ENCODE peak calls at places on chromosomes 2 and 18, in nine cellular contexts. One of them, this sample, is unnamed.

GRCh38 chr2:64606495-64607363 is 47.0 kb downstream of the SERTAD2 start:
- DNase-seq in central memory CD8-positive, alpha-beta T cell: peak
- DNase-seq in PC-9: peak
- DNase-seq in lung: peak
- DNase-seq in frontal cortex: no peak
- DNase-seq in brain microvascular endothelial cell: no peak
- DNase-seq in Ammon's horn: peak
- DNase-seq in fibroblast of pulmonary artery: peak
- DNase-seq in body of pancreas: peak
- DNase-seq in this sample: no peak

GRCh38 chr2:17445744-17446143 is 72.5 kb downstream of the RAD51AP2 start:
- DNase-seq in body of pancreas: no peak
- DNase-seq in Ammon's horn: no peak
- DNase-seq in frontal cortex: no peak
- DNase-seq in brain microvascular endothelial cell: no peak
- DNase-seq in fibroblast of pulmonary artery: no peak
- DNase-seq in PC-9: no peak
- DNase-seq in lung: no peak
- DNase-seq in central memory CD8-positive, alpha-beta T cell: no peak
- DNase-seq in this sample: no peak

GRCh38 chr2:120231974-120232635 is 8.9 kb upstream of the TMEM185B start:
- DNase-seq in body of pancreas: no peak
- DNase-seq in brain microvascular endothelial cell: no peak
- DNase-seq in central memory CD8-positive, alpha-beta T cell: peak
- DNase-seq in frontal cortex: no peak
- DNase-seq in PC-9: peak
- DNase-seq in Ammon's horn: peak
- DNase-seq in fibroblast of pulmonary artery: peak
- DNase-seq in lung: peak
- DNase-seq in this sample: no peak

GRCh38 chr2:232543928-232544631 is 4.6 kb downstream of the CHRNG start:
- DNase-seq in brain microvascular endothelial cell: no peak
- DNase-seq in body of pancreas: no peak
- DNase-seq in fibroblast of pulmonary artery: no peak
- DNase-seq in PC-9: no peak
- DNase-seq in Ammon's horn: no peak
- DNase-seq in central memory CD8-positive, alpha-beta T cell: no peak
- DNase-seq in lung: no peak
- DNase-seq in frontal cortex: no peak
- DNase-seq in this sample: no peak

GRCh38 chr2:85525567-85525966 is 13.4 kb upstream of the MAT2A start:
- DNase-seq in brain microvascular endothelial cell: no peak
- DNase-seq in body of pancreas: no peak
- DNase-seq in Ammon's horn: no peak
- DNase-seq in central memory CD8-positive, alpha-beta T cell: no peak
- DNase-seq in lung: no peak
- DNase-seq in fibroblast of pulmonary artery: no peak
- DNase-seq in PC-9: no peak
- DNase-seq in frontal cortex: no peak
- DNase-seq in this sample: no peak

GRCh38 chr2:127620867-127621266 is 25.1 kb upstream of the GPR17 start:
- DNase-seq in fibroblast of pulmonary artery: no peak
- DNase-seq in central memory CD8-positive, alpha-beta T cell: no peak
- DNase-seq in frontal cortex: no peak
- DNase-seq in brain microvascular endothelial cell: no peak
- DNase-seq in body of pancreas: no peak
- DNase-seq in Ammon's horn: no peak
- DNase-seq in PC-9: no peak
- DNase-seq in lung: no peak
- DNase-seq in this sample: no peak

GRCh38 chr2:219182331-219183150 is 4.5 kb downstream of the RETREG2 start:
- DNase-seq in PC-9: no peak
- DNase-seq in central memory CD8-positive, alpha-beta T cell: no peak
- DNase-seq in lung: no peak
- DNase-seq in brain microvascular endothelial cell: no peak
- DNase-seq in frontal cortex: no peak
- DNase-seq in body of pancreas: no peak
- DNase-seq in Ammon's horn: no peak
- DNase-seq in fibroblast of pulmonary artery: no peak
- DNase-seq in this sample: no peak

GRCh38 chr18:7177131-7177744 is 53.7 kb upstream of the LRRC30 start:
- DNase-seq in body of pancreas: peak
- DNase-seq in central memory CD8-positive, alpha-beta T cell: no peak
- DNase-seq in brain microvascular endothelial cell: peak
- DNase-seq in Ammon's horn: peak
- DNase-seq in PC-9: peak
- DNase-seq in lung: peak
- DNase-seq in frontal cortex: peak
- DNase-seq in fibroblast of pulmonary artery: peak
- DNase-seq in this sample: peak

GRCh38 chr2:177806025-177806424 is 266.6 kb downstream of the PDE11A start:
- DNase-seq in brain microvascular endothelial cell: no peak
- DNase-seq in lung: no peak
- DNase-seq in body of pancreas: no peak
- DNase-seq in Ammon's horn: no peak
- DNase-seq in central memory CD8-positive, alpha-beta T cell: no peak
- DNase-seq in PC-9: no peak
- DNase-seq in fibroblast of pulmonary artery: no peak
- DNase-seq in frontal cortex: no peak
- DNase-seq in this sample: no peak

GRCh38 chr2:84900951-84901350 is 4.5 kb upstream of the TMSB10 start:
- DNase-seq in Ammon's horn: no peak
- DNase-seq in fibroblast of pulmonary artery: no peak
- DNase-seq in body of pancreas: no peak
- DNase-seq in lung: no peak
- DNase-seq in brain microvascular endothelial cell: no peak
- DNase-seq in frontal cortex: no peak
- DNase-seq in PC-9: no peak
- DNase-seq in central memory CD8-positive, alpha-beta T cell: no peak
- DNase-seq in this sample: no peak

GRCh38 chr18:49814147-49814499 is 790 bp upstream of the ACAA2 start:
- DNase-seq in PC-9: no peak
- DNase-seq in central memory CD8-positive, alpha-beta T cell: peak
- DNase-seq in body of pancreas: peak
- DNase-seq in fibroblast of pulmonary artery: peak
- DNase-seq in lung: peak
- DNase-seq in brain microvascular endothelial cell: peak
- DNase-seq in Ammon's horn: peak
- DNase-seq in frontal cortex: no peak
- DNase-seq in this sample: no peak

GRCh38 chr2:192082121-192082520 is 112.6 kb downstream of the TMEFF2 start:
- DNase-seq in fibroblast of pulmonary artery: no peak
- DNase-seq in central memory CD8-positive, alpha-beta T cell: no peak
- DNase-seq in Ammon's horn: no peak
- DNase-seq in frontal cortex: no peak
- DNase-seq in body of pancreas: no peak
- DNase-seq in PC-9: no peak
- DNase-seq in brain microvascular endothelial cell: no peak
- DNase-seq in lung: no peak
- DNase-seq in this sample: no peak

GRCh38 chr2:159714586-159714930 is 2.3 kb downstream of the MARCHF7 start:
- DNase-seq in Ammon's horn: no peak
- DNase-seq in frontal cortex: no peak
- DNase-seq in brain microvascular endothelial cell: no peak
- DNase-seq in body of pancreas: no peak
- DNase-seq in PC-9: no peak
- DNase-seq in central memory CD8-positive, alpha-beta T cell: no peak
- DNase-seq in fibroblast of pulmonary artery: no peak
- DNase-seq in lung: no peak
- DNase-seq in this sample: no peak

GRCh38 chr2:31812051-31812798 is 198.6 kb downstream of the MEMO1 start:
- DNase-seq in frontal cortex: no peak
- DNase-seq in central memory CD8-positive, alpha-beta T cell: no peak
- DNase-seq in fibroblast of pulmonary artery: peak
- DNase-seq in lung: no peak
- DNase-seq in brain microvascular endothelial cell: peak
- DNase-seq in Ammon's horn: peak
- DNase-seq in PC-9: peak
- DNase-seq in body of pancreas: no peak
- DNase-seq in this sample: peak

GRCh38 chr2:70607121-70607551 is 53.5 kb upstream of the TGFA start:
- DNase-seq in frontal cortex: no peak
- DNase-seq in brain microvascular endothelial cell: no peak
- DNase-seq in lung: no peak
- DNase-seq in PC-9: no peak
- DNase-seq in central memory CD8-positive, alpha-beta T cell: no peak
- DNase-seq in Ammon's horn: peak
- DNase-seq in fibroblast of pulmonary artery: no peak
- DNase-seq in body of pancreas: no peak
- DNase-seq in this sample: peak

GRCh38 chr18:55763805-55764204 is 175.8 kb upstream of the TCF4 start:
- DNase-seq in PC-9: no peak
- DNase-seq in fibroblast of pulmonary artery: no peak
- DNase-seq in Ammon's horn: no peak
- DNase-seq in body of pancreas: no peak
- DNase-seq in frontal cortex: no peak
- DNase-seq in lung: no peak
- DNase-seq in brain microvascular endothelial cell: no peak
- DNase-seq in central memory CD8-positive, alpha-beta T cell: no peak
- DNase-seq in this sample: no peak

GRCh38 chr2:72415256-72415655 is 267.6 kb upstream of the CYP26B1 start:
- DNase-seq in central memory CD8-positive, alpha-beta T cell: no peak
- DNase-seq in fibroblast of pulmonary artery: no peak
- DNase-seq in frontal cortex: no peak
- DNase-seq in body of pancreas: no peak
- DNase-seq in PC-9: no peak
- DNase-seq in brain microvascular endothelial cell: no peak
- DNase-seq in lung: no peak
- DNase-seq in Ammon's horn: no peak
- DNase-seq in this sample: no peak

GRCh38 chr2:102149644-102150455 is 7.3 kb downstream of the IL1R1 start:
- DNase-seq in PC-9: no peak
- DNase-seq in central memory CD8-positive, alpha-beta T cell: no peak
- DNase-seq in lung: no peak
- DNase-seq in body of pancreas: no peak
- DNase-seq in Ammon's horn: no peak
- DNase-seq in frontal cortex: no peak
- DNase-seq in fibroblast of pulmonary artery: no peak
- DNase-seq in brain microvascular endothelial cell: no peak
- DNase-seq in this sample: no peak

GRCh38 chr2:37306024-37306423 is 18.6 kb downstream of the PRKD3 start:
- DNase-seq in central memory CD8-positive, alpha-beta T cell: no peak
- DNase-seq in Ammon's horn: no peak
- DNase-seq in PC-9: no peak
- DNase-seq in brain microvascular endothelial cell: no peak
- DNase-seq in body of pancreas: no peak
- DNase-seq in lung: no peak
- DNase-seq in fibroblast of pulmonary artery: no peak
- DNase-seq in frontal cortex: no peak
- DNase-seq in this sample: no peak